ENCODE peak calls at places on chromosomes 13 and 19, in ten cellular contexts. B is ascending aorta; R is colonic mucosa; C is AG09309; T is CD8-positive, alpha-beta memory T cell; H is aorta; V is pancreas; I is DND-41; W is hepatocyte; P is uterus. L is an unnamed sample.

GRCh38 chr13:96492758-96493157 is 402.9 kb downstream of the HS6ST3 start:
- DNase-seq in H (no peak), R (no peak), C (no peak), W (no peak), I (no peak), B (no peak), T (no peak), P (no peak), V (peak; percentile 44), L (no peak)

GRCh38 chr13:76822691-76823267 is 63.4 kb downstream of the KCTD12 start:
- DNase-seq in H (no peak), P (no peak), C (peak; percentile 46), T (no peak), I (no peak), W (no peak), R (no peak), V (no peak), B (no peak), L (peak; percentile 54)

GRCh38 chr19:40549007-40549708 is 27.5 kb upstream of the SHKBP1 start:
- DNase-seq in V (peak; percentile 65), H (no peak), T (peak; percentile 50), C (no peak), B (no peak), R (peak; percentile 61), W (peak; percentile 81), I (no peak), P (peak; percentile 52), L (peak; percentile 77)

GRCh38 chr19:11539495-11540365 is 1.1 kb downstream of the CNN1 start:
- DNase-seq in P (peak; percentile 88), R (no peak), T (no peak), H (no peak), V (no peak), B (no peak), I (no peak), W (peak; percentile 64), C (no peak), L (no peak)

GRCh38 chr19:31286491-31286890 is 62.7 kb downstream of the TSHZ3 start:
- DNase-seq in T (no peak), B (no peak), H (no peak), C (no peak), V (no peak), W (no peak), I (no peak), P (no peak), R (no peak), L (no peak)

GRCh38 chr19:1105873-1106840 is 2.4 kb downstream of the GPX4 start:
- DNase-seq in V (peak; percentile 59), R (peak; percentile 30), C (no peak), B (no peak), H (no peak), P (no peak), T (no peak), W (no peak), I (no peak), L (no peak)

GRCh38 chr19:2477141-2477710 is 1.3 kb downstream of the GADD45B start:
- DNase-seq in W (peak; percentile 69), H (peak; percentile 71), B (no peak), C (no peak), R (peak; percentile 77), I (no peak), T (no peak), P (peak; percentile 39), V (peak; percentile 72), L (no peak)

GRCh38 chr13:34897220-34897619 is 44.9 kb upstream of the NBEA start:
- DNase-seq in R (no peak), C (no peak), I (no peak), P (no peak), V (no peak), H (no peak), T (no peak), W (no peak), B (no peak), L (no peak)

GRCh38 chr13:91805605-91806004 is 407.2 kb downstream of the GPC5 start:
- DNase-seq in B (no peak), W (no peak), C (no peak), I (no peak), P (no peak), R (no peak), T (no peak), H (no peak), V (no peak), L (no peak)

GRCh38 chr19:55304279-55304978 is 20.6 kb downstream of the BRSK1 start:
- DNase-seq in C (no peak), R (no peak), W (peak; percentile 44), P (peak; percentile 37), V (no peak), H (peak; percentile 60), I (peak; percentile 56), B (no peak), T (no peak), L (no peak)

GRCh38 chr13:29993196-29993595 is 142.8 kb upstream of the UBL3 start:
- DNase-seq in C (no peak), P (no peak), T (no peak), R (no peak), I (no peak), H (no peak), W (no peak), V (no peak), B (no peak), L (no peak)

GRCh38 chr13:113105032-113105993 is at the start of gene F7:
- DNase-seq in W (peak; percentile 88), H (no peak), R (peak; percentile 41), I (no peak), B (no peak), P (no peak), V (no peak), C (no peak), T (no peak), L (no peak)

GRCh38 chr19:58395220-58395978 is at the start of gene RNF225:
- DNase-seq in W (peak; percentile 46), I (peak; percentile 41), P (no peak), R (peak; percentile 66), T (no peak), C (no peak), B (no peak), V (no peak), H (peak; percentile 29), L (no peak)

GRCh38 chr13:23512762-23513395 is 57.3 kb upstream of the TNFRSF19 start:
- DNase-seq in I (no peak), R (no peak), B (no peak), V (no peak), W (no peak), P (no peak), H (no peak), T (no peak), C (no peak), L (no peak)

GRCh38 chr13:29817604-29818378 is 32.6 kb downstream of the UBL3 start:
- DNase-seq in I (no peak), T (no peak), R (no peak), V (no peak), C (no peak), H (no peak), W (no peak), B (no peak), P (no peak), L (no peak)

GRCh38 chr19:7869453-7869909 is 4.7 kb downstream of the PRR36 start:
- DNase-seq in R (peak; percentile 82), V (peak; percentile 88), I (no peak), C (no peak), H (no peak), T (peak; percentile 85), W (peak; percentile 87), P (peak; percentile 51), B (no peak), L (no peak)
- H3K4me3 ChIP-seq in R (peak overlapping the region; percentile 56), V (peak overlapping the region; percentile 39), I (peak overlapping the region; percentile 60), C (peak overlapping the region; percentile 23), H (no peak overlapping the region), T (peak overlapping the region; percentile 34), W (peak overlapping the region; percentile 33), P (peak overlapping the region; percentile 44), B (peak overlapping the region; percentile 46), L (peak overlapping the region; percentile 37)

DNA sequence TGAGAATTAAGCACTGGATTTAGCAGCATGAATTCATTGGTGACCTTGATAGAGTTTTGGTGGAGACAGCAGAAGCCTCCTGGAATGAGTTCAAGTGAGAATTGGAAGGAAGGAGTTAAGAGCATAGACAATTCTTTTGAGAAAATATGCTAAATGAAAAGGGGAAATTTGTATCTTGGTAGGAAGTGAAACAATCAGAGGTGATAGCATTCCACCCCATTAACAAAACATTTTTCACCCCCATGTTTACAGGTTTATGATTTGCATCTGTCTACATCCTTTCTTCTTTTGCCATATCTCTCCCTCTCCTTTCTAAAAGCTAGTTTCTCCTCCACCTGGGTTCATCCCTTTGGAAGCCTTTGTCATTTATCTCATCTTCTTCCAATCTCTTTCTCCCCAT is 27.5 kb downstream of the LNX2 start:
- DNase-seq in W (no peak), C (no peak), T (no peak), H (no peak), P (no peak), V (no peak), I (no peak), R (no peak), B (no peak), L (no peak)
- H3K4me3 ChIP-seq in W (no peak overlapping the region), C (no peak overlapping the region), T (no peak overlapping the region), H (no peak overlapping the region), P (no peak overlapping the region), V (no peak overlapping the region), I (no peak overlapping the region), R (no peak overlapping the region), B (no peak overlapping the region), L (no peak overlapping the region)

DNA sequence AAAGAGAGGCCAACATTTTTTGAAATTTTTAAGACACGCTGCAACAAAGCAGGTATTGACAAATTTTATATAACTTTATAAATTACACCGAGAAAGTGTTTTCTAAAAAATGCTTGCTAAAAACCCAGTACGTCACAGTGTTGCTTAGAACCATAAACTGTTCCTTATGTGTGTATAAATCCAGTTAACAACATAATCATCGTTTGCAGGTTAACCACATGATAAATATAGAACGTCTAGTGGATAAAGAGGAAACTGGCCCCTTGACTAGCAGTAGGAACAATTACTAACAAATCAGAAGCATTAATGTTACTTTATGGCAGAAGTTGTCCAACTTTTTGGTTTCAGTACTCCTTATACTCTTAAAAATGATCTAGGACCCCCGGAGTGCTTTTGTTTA is 1.2 kb downstream of the BRCA2 start:
- DNase-seq in P (no peak), B (no peak), W (no peak), H (no peak), R (no peak), I (no peak), T (no peak), C (no peak), V (no peak), L (no peak)
- H3K4me3 ChIP-seq in P (no peak overlapping the region), B (peak overlapping the region; percentile 61), W (peak overlapping the region; percentile 79), H (peak overlapping the region; percentile 56), R (peak overlapping the region; percentile 80), I (peak overlapping the region; percentile 81), T (peak overlapping the region; percentile 96), C (peak overlapping the region; percentile 80), V (peak overlapping the region; percentile 64), L (peak overlapping the region; percentile 72)

DNA sequence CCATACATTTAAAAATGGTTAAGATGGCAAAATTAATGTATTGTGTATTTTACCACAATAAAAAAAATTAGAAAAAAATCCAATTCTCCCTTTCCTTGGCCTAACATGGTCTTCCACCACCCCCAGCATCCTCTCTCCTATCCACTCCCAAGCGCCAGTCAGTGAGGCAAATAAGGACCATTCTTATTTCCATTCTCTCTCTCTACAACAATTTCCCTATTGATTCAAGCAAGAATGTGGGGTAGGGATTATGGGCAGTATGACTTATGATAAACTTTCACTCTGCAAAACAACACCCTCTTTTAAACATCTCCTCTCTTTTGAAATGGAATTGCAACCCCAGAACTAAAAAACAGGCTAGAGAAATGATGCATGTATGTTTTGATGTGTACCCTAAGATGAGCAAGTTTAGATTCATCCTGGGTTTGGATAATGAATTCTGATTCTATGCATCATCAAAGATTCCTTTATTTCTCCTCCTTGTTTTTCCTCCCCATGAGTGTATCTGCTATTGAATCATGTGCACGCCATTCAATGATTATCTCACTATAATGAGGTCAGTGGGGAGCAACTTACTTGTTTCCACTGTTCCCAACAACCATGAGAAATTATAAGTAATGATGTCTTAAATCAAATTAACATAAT is 3.5 kb downstream of the STARD13 start:
- DNase-seq in V (no peak), P (no peak), H (no peak), I (no peak), T (no peak), R (no peak), B (no peak), C (no peak), W (no peak), L (no peak)
- H3K4me3 ChIP-seq in V (no peak overlapping the region), P (no peak overlapping the region), H (no peak overlapping the region), I (no peak overlapping the region), T (no peak overlapping the region), R (no peak overlapping the region), B (no peak overlapping the region), C (no peak overlapping the region), W (no peak overlapping the region), L (no peak overlapping the region)

L was measured in Jurkat, Clone E6-1.